ENCODE peak calls at places on chromosomes 3 and 15, in six cellular contexts. L, M, C, V, H and Q are unnamed samples.

GRCh38 chr15:99437315-99438221 is 128.2 kb upstream of the MEF2A start:
- DNase-seq in C (no peak), H (no peak), V (no peak), L (no peak), M (no peak), Q (peak)

GRCh38 chr15:89441295-89441762 is 55.1 kb downstream of the RHCG start:
- DNase-seq in C (no peak), L (no peak), H (no peak), M (no peak), V (no peak), Q (no peak)

GRCh38 chr3:81485444-81485865 is 276.0 kb downstream of the GBE1 start:
- DNase-seq in M (no peak), H (peak), V (peak), L (no peak), C (peak), Q (no peak)

GRCh38 chr3:101836907-101837598 is 12.3 kb upstream of the NFKBIZ start:
- DNase-seq in M (no peak), L (no peak), C (peak), H (peak), V (peak), Q (no peak)

GRCh38 chr15:90067953-90068613 is 34.2 kb downstream of the IDH2 start:
- DNase-seq in M (no peak), V (no peak), C (no peak), L (no peak), H (no peak), Q (no peak)

GRCh38 chr3:50478671-50479070 is 24.8 kb downstream of the CACNA2D2 start:
- DNase-seq in M (no peak), L (no peak), H (no peak), V (no peak), C (no peak), Q (no peak)

GRCh38 chr15:27137127-27137526 is 166.1 kb downstream of the GABRG3 start:
- DNase-seq in C (no peak), M (no peak), L (no peak), V (no peak), H (no peak), Q (no peak)

GRCh38 chr3:12541625-12542024 is 3.7 kb downstream of the MKRN2OS start:
- DNase-seq in M (no peak), L (no peak), C (no peak), H (peak), V (no peak), Q (peak)

GRCh38 chr3:192850501-192850981 is 67.1 kb downstream of the MB21D2 start:
- DNase-seq in H (peak), V (peak), L (no peak), M (no peak), C (peak), Q (no peak)

GRCh38 chr3:66302288-66302687 is 81.5 kb downstream of the SLC25A26 start:
- DNase-seq in V (no peak), H (no peak), L (no peak), C (no peak), M (no peak), Q (no peak)

GRCh38 chr3:51389423-51390183 is 1.5 kb upstream of the RBM15B start:
- DNase-seq in H (peak), V (peak), L (no peak), M (no peak), C (peak), Q (peak)

GRCh38 chr3:151960956-151961580 is 87.6 kb downstream of the SUCNR1 start:
- DNase-seq in L (no peak), M (no peak), C (peak), V (no peak), H (no peak), Q (no peak)

GRCh38 chr15:100332231-100332630 is 9.5 kb downstream of the ADAMTS17 start:
- DNase-seq in H (no peak), M (no peak), V (no peak), C (no peak), L (no peak), Q (no peak)

GRCh38 chr15:69853572-69853971 is 244.1 kb downstream of the TLE3 start:
- DNase-seq in M (peak), L (no peak), V (peak), H (peak), C (peak), Q (peak)

GRCh38 chr3:113277886-113278598 is 66.7 kb downstream of the BOC start:
- DNase-seq in V (no peak), H (peak), L (no peak), C (no peak), M (no peak), Q (peak)

GRCh38 chr3:71421820-71422566 is 161.5 kb downstream of the FOXP1 start:
- DNase-seq in H (no peak), L (no peak), M (no peak), C (no peak), V (no peak), Q (no peak)

GRCh38 chr15:59401810-59402569 is 29.3 kb upstream of the MYO1E start:
- DNase-seq in L (no peak), H (no peak), C (no peak), V (no peak), M (no peak), Q (no peak)

GRCh38 chr3:36891651-36892268 is 53.1 kb downstream of the TRANK1 start:
- DNase-seq in L (no peak), V (no peak), M (no peak), C (no peak), H (no peak), Q (no peak)

GRCh38 chr3:119329551-119329950 is 35.4 kb downstream of the ARHGAP31 start:
- DNase-seq in V (peak), L (no peak), M (no peak), C (peak), H (no peak), Q (no peak)

GRCh38 chr3:106534206-106534605 is 665.4 kb upstream of the CBLB start:
- DNase-seq in C (peak), H (no peak), L (no peak), V (peak), M (no peak), Q (no peak)

GRCh38 chr15:33547876-33548275 is 237.1 kb downstream of the RYR3 start:
- DNase-seq in M (peak), H (peak), L (peak), V (peak), C (peak), Q (peak)

GRCh38 chr3:149547954-149548728 is 73.6 kb downstream of the TM4SF4 start:
- DNase-seq in L (no peak), H (peak), C (peak), M (no peak), V (peak), Q (no peak)

GRCh38 chr3:94004301-94004910 is 24.0 kb downstream of the STX19 start:
- DNase-seq in V (peak), H (peak), L (no peak), M (no peak), C (peak), Q (no peak)

GRCh38 chr3:44903751-44904150 is 29.3 kb downstream of the TGM4 start:
- DNase-seq in V (no peak), L (no peak), H (no peak), C (no peak), M (no peak), Q (no peak)

GRCh38 chr15:43509002-43509922 is 8.1 kb upstream of the MAP1A start:
- DNase-seq in C (no peak), L (no peak), H (no peak), M (no peak), V (peak), Q (no peak)

GRCh38 chr15:91104111-91104510 is 4.1 kb downstream of the SV2B start:
- DNase-seq in L (no peak), H (no peak), V (no peak), C (no peak), M (no peak), Q (no peak)

GRCh38 chr3:169147246-169148008 is 516.1 kb downstream of the MECOM start:
- DNase-seq in C (peak), M (peak), H (peak), V (peak), L (peak), Q (peak)

DNA sequence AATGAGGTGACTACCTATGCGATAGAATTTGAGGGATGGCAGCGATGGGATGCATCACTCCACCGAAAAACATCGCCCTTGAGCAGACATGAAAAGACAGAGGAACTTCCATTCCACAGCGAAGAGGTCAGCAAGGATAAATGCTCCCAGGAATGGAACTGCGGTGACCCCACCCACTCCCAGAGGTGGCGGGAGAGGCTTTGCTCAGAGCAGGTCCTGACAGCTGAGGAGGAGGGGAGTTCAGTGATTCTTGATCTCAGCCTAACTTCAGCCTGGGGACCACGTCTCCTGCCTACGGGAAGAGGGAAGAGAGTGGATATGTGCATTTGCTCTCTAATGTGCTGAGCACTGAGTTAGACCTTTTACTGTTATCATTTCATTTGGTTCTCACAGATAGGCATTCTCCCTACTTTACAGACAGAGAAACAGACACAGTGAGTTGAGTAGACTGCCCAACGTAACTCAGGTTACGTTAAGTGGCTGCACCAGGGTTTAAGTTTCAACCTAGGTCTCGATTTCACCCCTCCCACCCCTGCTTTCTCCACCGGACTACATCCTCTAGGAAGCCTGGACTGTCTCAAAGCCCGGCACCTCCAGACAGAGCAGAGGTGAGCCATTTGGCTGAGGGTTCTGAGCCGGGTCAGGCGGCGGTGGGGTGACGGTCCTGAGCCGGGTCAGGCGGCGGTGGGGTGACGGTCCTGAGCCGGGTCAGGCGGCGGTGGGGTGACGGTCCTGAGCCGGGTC is 170.0 kb downstream of the RAB11A start:
- DNase-seq in V (no peak), L (no peak), H (peak), M (peak), C (no peak), Q (peak)
- H4K91ac ChIP-seq in V (no peak), L (no peak), H (no peak), M (no peak), C (no peak), Q (no peak)

GRCh38 chr3:121957674-121958419 is 63.6 kb downstream of the SLC15A2 start:
- DNase-seq in L (no peak), M (no peak), C (no peak), V (no peak), H (peak), Q (no peak)
- H4K91ac ChIP-seq in L (no peak), M (no peak), C (no peak), V (no peak), H (no peak), Q (no peak)

DNA sequence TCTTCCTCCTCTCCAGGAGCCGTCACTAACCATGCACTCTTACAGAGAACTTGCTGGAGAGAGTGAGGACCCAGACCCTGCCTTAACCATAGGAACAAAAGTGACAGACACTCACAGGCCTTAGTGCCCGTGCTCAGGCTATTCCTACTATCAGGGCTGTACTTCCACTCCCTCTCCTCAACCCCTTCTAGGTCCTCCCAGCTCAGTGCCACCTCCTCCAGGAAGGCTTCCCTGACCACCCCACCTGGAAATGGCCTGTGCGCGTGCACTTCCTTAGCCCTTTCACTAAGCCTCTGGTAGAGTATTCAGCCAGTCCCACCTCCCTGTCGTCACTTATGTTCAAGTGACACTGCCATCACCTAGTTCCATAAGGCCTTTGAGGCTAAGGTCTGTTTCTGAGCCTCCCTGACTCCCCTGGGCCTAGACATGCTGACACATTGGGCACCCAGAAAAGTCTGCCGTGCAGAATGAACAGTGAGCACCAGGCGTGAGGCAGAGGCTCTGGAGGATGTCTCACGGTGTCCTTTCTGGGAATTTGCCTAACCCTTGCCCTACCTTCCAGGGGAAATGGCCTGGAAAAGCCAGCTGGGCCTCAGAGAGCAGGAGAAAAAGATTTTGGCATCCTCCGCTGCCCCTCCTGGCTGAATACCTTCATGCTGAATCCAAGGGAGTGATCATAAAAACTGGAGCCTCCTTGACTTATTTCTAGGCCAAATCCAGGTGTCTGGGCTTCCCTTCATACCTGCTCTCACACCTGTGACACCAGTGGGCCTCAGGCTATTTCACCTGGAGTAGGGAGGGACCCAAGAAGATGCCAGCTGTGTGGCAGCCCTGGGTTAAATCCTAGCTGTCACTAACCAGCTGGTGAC is 108.5 kb upstream of the SMAD3 start:
- DNase-seq in L (no peak), V (no peak), M (no peak), H (peak), C (no peak), Q (no peak)
- H4K91ac ChIP-seq in L (peak), V (no peak), M (no peak), H (no peak), C (no peak), Q (no peak)

GRCh38 chr15:85443046-85443445 is 62.6 kb downstream of the AKAP13 start:
- DNase-seq in L (no peak), M (no peak), H (no peak), C (no peak), V (no peak), Q (no peak)

GRCh38 chr15:85444329-85444605 is 63.9 kb downstream of the AKAP13 start:
- DNase-seq in L (no peak), V (no peak), H (no peak), M (no peak), C (no peak), Q (no peak)

GRCh38 chr15:85443593-85444328 is 63.4 kb downstream of the AKAP13 start:
- DNase-seq in H (peak), M (no peak), L (peak), V (peak), C (peak), Q (no peak)

GRCh38 chr15:85440451-85440850 is 60.0 kb downstream of the AKAP13 start:
- DNase-seq in V (no peak), C (no peak), M (no peak), L (no peak), H (peak), Q (no peak)

GRCh38 chr15:85439996-85440395 is 59.6 kb downstream of the AKAP13 start:
- DNase-seq in V (no peak), M (no peak), H (no peak), L (no peak), C (no peak), Q (no peak)
- H4K91ac ChIP-seq in V (no peak), M (no peak), H (no peak), L (no peak), C (no peak), Q (no peak)

DNA sequence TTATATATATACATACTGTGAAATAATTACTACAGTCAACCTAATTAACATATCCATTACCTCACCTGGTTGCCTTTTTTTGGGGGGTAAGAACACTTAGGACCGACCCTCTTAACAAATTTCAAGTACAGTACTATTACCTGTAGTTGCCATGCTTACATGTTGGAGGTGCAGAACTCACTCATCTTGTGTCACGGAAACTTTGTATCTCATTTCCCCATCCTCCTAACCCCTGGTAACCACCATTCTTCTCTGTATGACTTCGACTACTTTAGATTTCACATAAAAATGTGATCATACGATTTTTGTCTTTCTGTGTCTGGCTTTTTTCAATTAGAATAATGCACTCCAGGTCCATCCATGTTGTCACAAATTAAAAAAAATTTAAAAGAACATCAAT is 55.5 kb upstream of the MELTF start:
- DNase-seq in C (no peak), H (no peak), V (no peak), M (no peak), L (no peak), Q (no peak)
- H4K91ac ChIP-seq in C (no peak), H (no peak), V (no peak), M (no peak), L (no peak), Q (no peak)

DNA sequence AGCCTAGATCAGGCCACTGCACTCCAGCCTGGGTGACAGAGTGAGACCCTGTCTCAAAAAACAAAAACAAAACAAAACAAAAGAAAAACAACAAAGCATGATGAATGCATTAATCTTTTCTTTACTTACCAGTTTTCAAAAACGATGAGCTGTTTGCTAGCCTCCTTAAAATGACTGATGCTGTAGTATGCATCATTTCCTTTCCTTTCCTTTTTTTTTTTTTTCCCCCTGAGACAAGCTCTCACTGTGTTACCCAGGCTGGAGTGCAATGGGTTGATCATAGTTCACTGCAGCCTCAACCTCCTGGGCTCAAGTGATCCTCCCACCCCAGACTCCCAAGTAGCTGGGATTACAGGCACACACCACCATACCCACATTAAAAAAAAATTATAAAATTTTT is 202.0 kb downstream of the ADAMTSL3 start:
- DNase-seq in L (no peak), M (no peak), V (no peak), H (no peak), C (no peak), Q (no peak)
- H4K91ac ChIP-seq in L (no peak), M (no peak), V (no peak), H (no peak), C (no peak), Q (no peak)

GRCh38 chr3:26271848-26272247 is 350.7 kb upstream of the LRRC3B start:
- DNase-seq in V (no peak), H (no peak), C (no peak), M (no peak), L (no peak), Q (no peak)
- H4K91ac ChIP-seq in V (no peak), H (no peak), C (no peak), M (no peak), L (no peak), Q (no peak)

DNA sequence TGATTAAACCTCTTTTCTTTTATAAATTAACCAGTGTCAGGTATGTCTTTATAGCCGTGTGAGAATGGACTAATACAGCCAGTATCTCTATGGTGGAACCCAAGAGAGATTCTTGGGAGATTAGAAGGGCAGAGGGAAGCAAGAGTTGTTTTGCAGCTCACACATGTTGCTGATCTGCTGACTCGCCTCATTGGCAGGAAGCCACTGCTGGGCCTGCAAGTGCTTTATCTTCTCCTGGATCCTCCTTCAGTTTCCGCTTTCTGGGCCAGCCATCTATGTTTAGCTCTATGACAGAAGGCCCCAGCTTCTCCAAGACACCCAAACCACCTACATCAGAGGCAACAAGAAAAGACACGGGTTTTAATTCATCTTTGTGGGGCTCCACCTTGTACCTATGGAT is 23.4 kb upstream of the GALNT15 start:
- DNase-seq in H (no peak), V (peak), M (no peak), C (peak), L (no peak), Q (no peak)
- H4K91ac ChIP-seq in H (no peak), V (no peak), M (no peak), C (no peak), L (no peak), Q (no peak)

GRCh38 chr3:137987723-137988122 is 22.2 kb upstream of the CLDN18 start:
- DNase-seq in L (no peak), V (no peak), C (no peak), H (no peak), M (no peak), Q (no peak)

GRCh38 chr3:137988152-137988551 is 21.8 kb upstream of the CLDN18 start:
- DNase-seq in L (no peak), H (no peak), C (no peak), V (no peak), M (no peak), Q (no peak)

GRCh38 chr3:137992592-137992991 is 17.4 kb upstream of the CLDN18 start:
- DNase-seq in M (no peak), L (no peak), H (no peak), C (peak), V (no peak), Q (no peak)

GRCh38 chr3:137988982-137989381 is 21.0 kb upstream of the CLDN18 start:
- DNase-seq in L (no peak), V (no peak), C (no peak), M (no peak), H (no peak), Q (no peak)

GRCh38 chr3:137990427-137990826 is 19.5 kb upstream of the CLDN18 start:
- DNase-seq in V (no peak), H (peak), C (no peak), L (no peak), M (no peak), Q (no peak)
- H4K91ac ChIP-seq in V (no peak), H (no peak), C (no peak), L (no peak), M (no peak), Q (no peak)